ENCODE peak calls at places on chromosomes 4 and X, in nine cellular contexts. F is CD8-positive, alpha-beta T cell; L is retinal pigment epithelial cell; K is psoas muscle; Z is CD4-positive, alpha-beta T cell; T is NCI-H2081; N is substantia nigra; H is anterior cingulate cortex; W is NCI-H1436. B is an unnamed sample.

GRCh38 chr4:17064959-17065358 is 166.5 kb upstream of the LDB2 start:
- DNase-seq in F (no peak), L (no peak), K (no peak), Z (no peak), T (no peak), N (no peak), H (no peak), W (no peak), B (no peak)

GRCh38 chr4:10036926-10037325 is 15.6 kb upstream of the SLC2A9 start:
- DNase-seq in F (no peak), L (no peak), K (no peak), Z (no peak), T (no peak), N (no peak), H (no peak), W (no peak), B (no peak)

GRCh38 chrX:72169008-72169728 is 12.4 kb upstream of the PIN4 start:
- DNase-seq in F (peak; percentile 27), L (no peak), K (no peak), Z (peak; percentile 31), T (no peak), N (no peak), H (no peak), W (no peak), B (peak; percentile 17)

GRCh38 chr4:151519728-151520415 is 110.9 kb downstream of the FHIP1A start:
- DNase-seq in F (no peak), L (no peak), K (no peak), Z (no peak), T (no peak), N (no peak), H (no peak), W (no peak), B (no peak)

GRCh38 chr4:25937801-25938200 is 23.8 kb downstream of the SMIM20 start:
- DNase-seq in F (no peak), L (no peak), K (no peak), Z (no peak), T (no peak), N (no peak), H (no peak), W (no peak), B (no peak)

GRCh38 chrX:151825927-151826471 is 86.7 kb upstream of the MAGEA4 start:
- DNase-seq in F (no peak), L (peak; percentile 17), K (no peak), Z (no peak), T (no peak), N (no peak), H (no peak), W (no peak), B (no peak)

GRCh38 chrX:150690126-150690525 is 3.1 kb upstream of the MTMR1 start:
- DNase-seq in F (no peak), L (peak; percentile 43), K (no peak), Z (no peak), T (no peak), N (no peak), H (no peak), W (no peak), B (no peak)

GRCh38 chr4:48698029-48698901 is 81.8 kb downstream of the FRYL start:
- DNase-seq in F (no peak), L (peak; percentile 93), K (no peak), Z (no peak), T (no peak), N (no peak), H (peak; percentile 2), W (no peak), B (no peak)